ENCODE peak calls at places on chromosomes 4 and X, in seven cellular contexts. One of them, this sample, is unnamed.

GRCh38 chr4:110808371-110808878 is 185.5 kb upstream of the PITX2 start:
- DNase-seq in AG20443: no peak
- DNase-seq in A549: no peak
- DNase-seq in osteocyte: no peak
- DNase-seq in mucosa of gallbladder: no peak
- DNase-seq in type B pancreatic cell: no peak
- DNase-seq in foreskin melanocyte: no peak
- DNase-seq in this sample: no peak

GRCh38 chrX:71017396-71017939 is 50.7 kb downstream of the SNX12 start:
- DNase-seq in type B pancreatic cell: no peak
- DNase-seq in mucosa of gallbladder: no peak
- DNase-seq in A549: no peak
- DNase-seq in osteocyte: no peak
- DNase-seq in foreskin melanocyte: peak
- DNase-seq in AG20443: no peak
- DNase-seq in this sample: no peak

GRCh38 chr4:41880840-41881831 is 54.1 kb upstream of the TMEM33 start:
- DNase-seq in mucosa of gallbladder: no peak
- DNase-seq in AG20443: no peak
- DNase-seq in foreskin melanocyte: no peak
- DNase-seq in A549: no peak
- DNase-seq in osteocyte: no peak
- DNase-seq in type B pancreatic cell: no peak
- DNase-seq in this sample: no peak

GRCh38 chr4:138977525-138977924 is 38.1 kb upstream of the NOCT start:
- DNase-seq in mucosa of gallbladder: no peak
- DNase-seq in osteocyte: no peak
- DNase-seq in A549: no peak
- DNase-seq in type B pancreatic cell: no peak
- DNase-seq in AG20443: no peak
- DNase-seq in foreskin melanocyte: no peak
- DNase-seq in this sample: no peak

GRCh38 chr4:6318206-6318605 is 48.6 kb downstream of the WFS1 start:
- DNase-seq in type B pancreatic cell: no peak
- DNase-seq in foreskin melanocyte: no peak
- DNase-seq in AG20443: no peak
- DNase-seq in osteocyte: no peak
- DNase-seq in A549: no peak
- DNase-seq in mucosa of gallbladder: no peak
- DNase-seq in this sample: no peak

GRCh38 chrX:793216-793770 is 162.7 kb downstream of the SHOX start:
- DNase-seq in osteocyte: peak
- DNase-seq in A549: no peak
- DNase-seq in foreskin melanocyte: no peak
- DNase-seq in mucosa of gallbladder: no peak
- DNase-seq in AG20443: no peak
- DNase-seq in type B pancreatic cell: no peak
- DNase-seq in this sample: no peak

GRCh38 chr4:26356067-26356466 is 35.3 kb downstream of the RBPJ start:
- DNase-seq in mucosa of gallbladder: no peak
- DNase-seq in osteocyte: no peak
- DNase-seq in foreskin melanocyte: no peak
- DNase-seq in AG20443: no peak
- DNase-seq in A549: no peak
- DNase-seq in type B pancreatic cell: no peak
- DNase-seq in this sample: no peak

GRCh38 chrX:46571423-46572294 is 1.9 kb upstream of the CHST7 start:
- DNase-seq in mucosa of gallbladder: no peak
- DNase-seq in AG20443: no peak
- DNase-seq in A549: no peak
- DNase-seq in foreskin melanocyte: no peak
- DNase-seq in type B pancreatic cell: no peak
- DNase-seq in osteocyte: no peak
- DNase-seq in this sample: no peak

This sample was measured in mesenteric fat pad.